ENCODE peak calls at places on chromosomes 2 and 18, in nine cellular contexts. A is stimulated activated CD4-positive, alpha-beta T cell treated with anti-CD3 and anti-CD28 coated beads, Interleukin-15, amount 100 ng/mL, for 24 hours; V is HEK293T; F is stimulated activated naive B cell treated with anti-CD40 and anti-IgM and Interleukin-4, amounts not matched to agents 10 μg/mL and 1 μg/mL and 100 μg/mL, for 72 hours; R is GM04504; S is RWPE1; L is left cardiac atrium; Y is kidney glomerular epithelial cell; C is HFF-Myc. N is an unnamed sample.

GRCh38 chr2:85540131-85540587 is 1.2 kb downstream of the MAT2A start:
- DNase-seq in A (no peak), V (no peak), F (no peak), R (no peak), S (no peak), L (no peak), Y (no peak), C (no peak), N (no peak)

GRCh38 chr2:226489765-226490164 is 309.9 kb downstream of the IRS1 start:
- DNase-seq in A (no peak), V (no peak), F (no peak), R (peak), S (peak), L (no peak), Y (peak), C (peak), N (peak)

GRCh38 chr2:230205721-230206120 is 14.1 kb downstream of the SP110 start:
- DNase-seq in A (no peak), V (no peak), F (no peak), R (no peak), S (no peak), L (no peak), Y (no peak), C (no peak), N (no peak)

GRCh38 chr2:53827398-53828175 is 32.2 kb downstream of the GPR75 start:
- DNase-seq in A (no peak), V (no peak), F (no peak), R (no peak), S (no peak), L (no peak), Y (no peak), C (no peak), N (no peak)

GRCh38 chr2:101696272-101697123 is 1.0 kb upstream of the MAP4K4 start:
- DNase-seq in A (no peak), V (no peak), F (no peak), R (no peak), S (no peak), L (peak), Y (no peak), C (no peak), N (no peak)

GRCh38 chr2:225670111-225670974 is 270.8 kb downstream of the NYAP2 start:
- DNase-seq in A (no peak), V (no peak), F (no peak), R (peak), S (peak), L (no peak), Y (peak), C (peak), N (no peak)

GRCh38 chr18:36419913-36420531 is 122.5 kb downstream of the FHOD3 start:
- DNase-seq in A (peak), V (no peak), F (no peak), R (no peak), S (peak), L (no peak), Y (peak), C (no peak), N (peak)

GRCh38 chr2:119208791-119209203 is 14.8 kb upstream of the STEAP3 start:
- DNase-seq in A (no peak), V (no peak), F (no peak), R (no peak), S (peak), L (no peak), Y (peak), C (no peak), N (peak)

GRCh38 chr2:211800001-211800400 is 738.6 kb downstream of the ERBB4 start:
- DNase-seq in A (no peak), V (no peak), F (no peak), R (no peak), S (no peak), L (no peak), Y (no peak), C (no peak), N (no peak)

GRCh38 chr18:24763765-24764548 is 303.5 kb downstream of the HRH4 start:
- DNase-seq in A (no peak), V (no peak), F (no peak), R (peak), S (no peak), L (peak), Y (peak), C (no peak), N (peak)

GRCh38 chr2:57205241-57205640 is 841.4 kb upstream of the VRK2 start:
- DNase-seq in A (no peak), V (no peak), F (no peak), R (no peak), S (no peak), L (no peak), Y (no peak), C (no peak), N (no peak)